ENCODE peak calls at places on chromosomes 3 and 15, in six cellular contexts. One of them, this sample, is unnamed.

GRCh38 chr3:171646357-171647133 is 163.7 kb downstream of the PLD1 start:
- DNase-seq in cerebellar cortex: peak; percentile 42
- DNase-seq in head of caudate nucleus: no peak
- DNase-seq in KBM-7: peak; percentile 62
- DNase-seq in H4: peak; percentile 71
- DNase-seq in NCI-H1694: peak; percentile 2
- DNase-seq in this sample: no peak

GRCh38 chr3:188881954-188882641 is 289.7 kb upstream of the TPRG1 start:
- DNase-seq in head of caudate nucleus: no peak
- DNase-seq in cerebellar cortex: no peak
- DNase-seq in KBM-7: no peak
- DNase-seq in H4: peak; percentile 66
- DNase-seq in NCI-H1694: no peak
- DNase-seq in this sample: no peak

GRCh38 chr15:76338555-76339301 is 2.2 kb downstream of the ISL2 start:
- DNase-seq in head of caudate nucleus: no peak
- DNase-seq in NCI-H1694: no peak
- DNase-seq in H4: no peak
- DNase-seq in KBM-7: peak; percentile 70
- DNase-seq in cerebellar cortex: no peak
- DNase-seq in this sample: no peak

GRCh38 chr3:133987933-133988484 is 41.7 kb downstream of the SLCO2A1 start:
- DNase-seq in KBM-7: peak; percentile 48
- DNase-seq in H4: no peak
- DNase-seq in cerebellar cortex: no peak
- DNase-seq in NCI-H1694: no peak
- DNase-seq in head of caudate nucleus: no peak
- DNase-seq in this sample: no peak

GRCh38 chr15:38148476-38148875 is 104.2 kb upstream of the SPRED1 start:
- DNase-seq in KBM-7: no peak
- DNase-seq in NCI-H1694: no peak
- DNase-seq in head of caudate nucleus: no peak
- DNase-seq in cerebellar cortex: no peak
- DNase-seq in H4: no peak
- DNase-seq in this sample: no peak

GRCh38 chr15:44157679-44158078 is 37.4 kb downstream of the FRMD5 start:
- DNase-seq in cerebellar cortex: no peak
- DNase-seq in KBM-7: no peak
- DNase-seq in NCI-H1694: no peak
- DNase-seq in head of caudate nucleus: no peak
- DNase-seq in H4: peak; percentile 80
- DNase-seq in this sample: no peak

GRCh38 chr15:73081321-73081958 is 29.2 kb downstream of the NEO1 start:
- DNase-seq in cerebellar cortex: peak; percentile 78
- DNase-seq in KBM-7: peak; percentile 71
- DNase-seq in NCI-H1694: peak; percentile 81
- DNase-seq in H4: peak; percentile 56
- DNase-seq in head of caudate nucleus: peak; percentile 40
- DNase-seq in this sample: no peak

GRCh38 chr15:77504310-77504709 is 83.6 kb downstream of the HMG20A start:
- DNase-seq in KBM-7: no peak
- DNase-seq in cerebellar cortex: no peak
- DNase-seq in NCI-H1694: peak; percentile 73
- DNase-seq in head of caudate nucleus: peak; percentile 26
- DNase-seq in H4: no peak
- DNase-seq in this sample: no peak

GRCh38 chr3:77553240-77553639 is 513.3 kb downstream of the ROBO2 start:
- DNase-seq in cerebellar cortex: no peak
- DNase-seq in H4: no peak
- DNase-seq in KBM-7: no peak
- DNase-seq in NCI-H1694: no peak
- DNase-seq in head of caudate nucleus: no peak
- DNase-seq in this sample: no peak

GRCh38 chr15:69388259-69388658 is 25.9 kb upstream of the KIF23 start:
- DNase-seq in KBM-7: no peak
- DNase-seq in H4: peak; percentile 22
- DNase-seq in head of caudate nucleus: no peak
- DNase-seq in cerebellar cortex: no peak
- DNase-seq in NCI-H1694: no peak
- DNase-seq in this sample: no peak

GRCh38 chr3:146513386-146514051 is 30.9 kb downstream of the PLSCR1 start:
- DNase-seq in H4: no peak
- DNase-seq in head of caudate nucleus: no peak
- DNase-seq in cerebellar cortex: no peak
- DNase-seq in KBM-7: no peak
- DNase-seq in NCI-H1694: no peak
- DNase-seq in this sample: no peak

GRCh38 chr15:63605816-63606215 is 8.6 kb downstream of the FBXL22 start:
- DNase-seq in NCI-H1694: no peak
- DNase-seq in head of caudate nucleus: no peak
- DNase-seq in cerebellar cortex: no peak
- DNase-seq in H4: no peak
- DNase-seq in KBM-7: peak; percentile 75
- DNase-seq in this sample: no peak

GRCh38 chr3:52441122-52441771 is 3.7 kb downstream of the SEMA3G start:
- DNase-seq in H4: no peak
- DNase-seq in cerebellar cortex: no peak
- DNase-seq in head of caudate nucleus: no peak
- DNase-seq in NCI-H1694: no peak
- DNase-seq in KBM-7: no peak
- DNase-seq in this sample: no peak

GRCh38 chr3:55408193-55408826 is 78.8 kb downstream of the WNT5A start:
- DNase-seq in cerebellar cortex: no peak
- DNase-seq in KBM-7: no peak
- DNase-seq in head of caudate nucleus: no peak
- DNase-seq in H4: no peak
- DNase-seq in NCI-H1694: no peak
- DNase-seq in this sample: no peak

GRCh38 chr3:189685854-189686253 is 54.7 kb downstream of the TP63 start:
- DNase-seq in H4: peak; percentile 46
- DNase-seq in cerebellar cortex: no peak
- DNase-seq in KBM-7: no peak
- DNase-seq in NCI-H1694: no peak
- DNase-seq in head of caudate nucleus: no peak
- DNase-seq in this sample: no peak

GRCh38 chr15:72847806-72848205 is 64.2 kb upstream of the ADPGK start:
- DNase-seq in KBM-7: no peak
- DNase-seq in head of caudate nucleus: no peak
- DNase-seq in cerebellar cortex: no peak
- DNase-seq in H4: no peak
- DNase-seq in NCI-H1694: no peak
- DNase-seq in this sample: no peak

GRCh38 chr15:56953790-56954189 is 35.3 kb downstream of the TCF12 start:
- DNase-seq in head of caudate nucleus: no peak
- DNase-seq in NCI-H1694: no peak
- DNase-seq in KBM-7: no peak
- DNase-seq in H4: no peak
- DNase-seq in cerebellar cortex: no peak
- DNase-seq in this sample: no peak

GRCh38 chr3:159856496-159857098 is 132.0 kb upstream of the IL12A start:
- DNase-seq in cerebellar cortex: peak; percentile 55
- DNase-seq in KBM-7: peak; percentile 48
- DNase-seq in head of caudate nucleus: no peak
- DNase-seq in NCI-H1694: no peak
- DNase-seq in H4: no peak
- DNase-seq in this sample: no peak

GRCh38 chr15:45795487-45796069 is 160.7 kb downstream of the SQOR start:
- DNase-seq in head of caudate nucleus: peak; percentile 67
- DNase-seq in cerebellar cortex: peak; percentile 86
- DNase-seq in KBM-7: peak; percentile 48
- DNase-seq in H4: peak; percentile 51
- DNase-seq in NCI-H1694: peak; percentile 77
- DNase-seq in this sample: no peak

GRCh38 chr3:21621396-21621695 is 129.7 kb downstream of the ZNF385D start:
- DNase-seq in head of caudate nucleus: no peak
- DNase-seq in KBM-7: no peak
- DNase-seq in NCI-H1694: no peak
- DNase-seq in H4: peak; percentile 2
- DNase-seq in cerebellar cortex: no peak
- DNase-seq in this sample: no peak

GRCh38 chr3:5304188-5304587 is 116.7 kb downstream of the EDEM1 start:
- DNase-seq in cerebellar cortex: no peak
- DNase-seq in H4: no peak
- DNase-seq in KBM-7: no peak
- DNase-seq in NCI-H1694: no peak
- DNase-seq in head of caudate nucleus: no peak
- DNase-seq in this sample: no peak

GRCh38 chr3:197007953-197008352 is 21.7 kb downstream of the MELTF start:
- DNase-seq in KBM-7: no peak
- DNase-seq in NCI-H1694: no peak
- DNase-seq in H4: no peak
- DNase-seq in cerebellar cortex: no peak
- DNase-seq in head of caudate nucleus: no peak
- DNase-seq in this sample: no peak

GRCh38 chr3:36954452-36955134 is 9.7 kb upstream of the TRANK1 start:
- DNase-seq in H4: no peak
- DNase-seq in head of caudate nucleus: no peak
- DNase-seq in KBM-7: no peak
- DNase-seq in NCI-H1694: no peak
- DNase-seq in cerebellar cortex: no peak
- DNase-seq in this sample: no peak

GRCh38 chr3:191592105-191592504 is 131.1 kb downstream of the PYDC2 start:
- DNase-seq in NCI-H1694: no peak
- DNase-seq in cerebellar cortex: no peak
- DNase-seq in H4: no peak
- DNase-seq in head of caudate nucleus: no peak
- DNase-seq in KBM-7: no peak
- DNase-seq in this sample: no peak

GRCh38 chr3:42061711-42062408 is 29.3 kb upstream of the TRAK1 start:
- DNase-seq in KBM-7: no peak
- DNase-seq in head of caudate nucleus: no peak
- DNase-seq in NCI-H1694: peak; percentile 30
- DNase-seq in H4: peak; percentile 62
- DNase-seq in cerebellar cortex: no peak
- DNase-seq in this sample: peak; percentile 95

GRCh38 chr3:50147447-50147846 is 7.7 kb upstream of the SEMA3F start:
- DNase-seq in head of caudate nucleus: no peak
- DNase-seq in H4: no peak
- DNase-seq in NCI-H1694: no peak
- DNase-seq in KBM-7: no peak
- DNase-seq in cerebellar cortex: peak; percentile 34
- DNase-seq in this sample: no peak

GRCh38 chr3:125163739-125164601 is 48.6 kb downstream of the SLC12A8 start:
- DNase-seq in NCI-H1694: no peak
- DNase-seq in KBM-7: no peak
- DNase-seq in head of caudate nucleus: no peak
- DNase-seq in H4: peak; percentile 38
- DNase-seq in cerebellar cortex: no peak
- DNase-seq in this sample: no peak

GRCh38 chr3:27594096-27594690 is 110.0 kb upstream of the SLC4A7 start:
- DNase-seq in NCI-H1694: no peak
- DNase-seq in cerebellar cortex: no peak
- DNase-seq in KBM-7: no peak
- DNase-seq in head of caudate nucleus: no peak
- DNase-seq in H4: no peak
- DNase-seq in this sample: no peak

GRCh38 chr3:51123531-51123930 is 261.6 kb upstream of the MANF start:
- DNase-seq in KBM-7: no peak
- DNase-seq in cerebellar cortex: no peak
- DNase-seq in H4: no peak
- DNase-seq in head of caudate nucleus: no peak
- DNase-seq in NCI-H1694: no peak
- DNase-seq in this sample: no peak

This sample was measured in coronary artery.